ENCODE peak calls at places on chromosomes 6 and 20, in five cellular contexts. A is prostate gland, S is vagina, L is astrocyte, Z is PC-3. N is an unnamed sample. For H3K4me1, the result is how much of the 10 kb centered on the place peaks cover.

GRCh38 chr20:16801919-16802651 is 53.9 kb downstream of the OTOR start:
- DNase-seq in A (peak), S (no peak), L (peak), Z (peak), N (peak)

GRCh38 chr6:7578949-7579348 is 11.0 kb upstream of the SNRNP48 start:
- DNase-seq in A (no peak), S (no peak), L (no peak), Z (no peak), N (no peak)

GRCh38 chr6:45411959-45412358 is 34.2 kb upstream of the SUPT3H start:
- DNase-seq in A (peak), S (no peak), L (no peak), Z (peak), N (no peak)

GRCh38 chr20:22348010-22348409 is 236.4 kb downstream of the FOXA2 start:
- DNase-seq in A (no peak), S (no peak), L (no peak), Z (no peak), N (no peak)

GRCh38 chr20:63102720-63103375 is 96.1 kb upstream of the BHLHE23 start:
- DNase-seq in A (no peak), S (no peak), L (no peak), Z (peak), N (peak)

GRCh38 chr6:163971841-163972838 is 557.6 kb downstream of the QKI start:
- DNase-seq in A (no peak), S (no peak), L (no peak), Z (no peak), N (no peak)

GRCh38 chr20:49380245-49380875 is 102.1 kb downstream of the KCNB1 start:
- DNase-seq in A (no peak), S (no peak), L (no peak), Z (no peak), N (no peak)

GRCh38 chr6:5179917-5180316 is 80.8 kb downstream of the LYRM4 start:
- DNase-seq in A (no peak), S (no peak), L (no peak), Z (peak), N (no peak)

GRCh38 chr6:166903027-166903426 is 53.3 kb downstream of the RNASET2 start:
- DNase-seq in A (no peak), S (peak), L (peak), Z (no peak), N (no peak)

GRCh38 chr6:37048851-37049734 is 43.6 kb downstream of the FGD2 start:
- DNase-seq in A (peak), S (no peak), L (peak), Z (peak), N (no peak)
- H3K27ac ChIP-seq in A (no peak), S (peak), L (peak), Z (no peak), N (no peak)

GRCh38 chr6:157145656-157146285 is 177.5 kb downstream of the TMEM242 start:
- DNase-seq in A (no peak), S (no peak), L (no peak), Z (no peak), N (no peak)

GRCh38 chr6:157150076-157150475 is 173.2 kb downstream of the TMEM242 start:
- DNase-seq in A (no peak), S (no peak), L (peak), Z (peak), N (no peak)

GRCh38 chr6:157151989-157152388 is 171.3 kb downstream of the TMEM242 start:
- DNase-seq in A (no peak), S (no peak), L (peak), Z (peak), N (no peak)

GRCh38 chr6:157151029-157151428 is 172.3 kb downstream of the TMEM242 start:
- DNase-seq in A (no peak), S (no peak), L (peak), Z (no peak), N (no peak)

DNA sequence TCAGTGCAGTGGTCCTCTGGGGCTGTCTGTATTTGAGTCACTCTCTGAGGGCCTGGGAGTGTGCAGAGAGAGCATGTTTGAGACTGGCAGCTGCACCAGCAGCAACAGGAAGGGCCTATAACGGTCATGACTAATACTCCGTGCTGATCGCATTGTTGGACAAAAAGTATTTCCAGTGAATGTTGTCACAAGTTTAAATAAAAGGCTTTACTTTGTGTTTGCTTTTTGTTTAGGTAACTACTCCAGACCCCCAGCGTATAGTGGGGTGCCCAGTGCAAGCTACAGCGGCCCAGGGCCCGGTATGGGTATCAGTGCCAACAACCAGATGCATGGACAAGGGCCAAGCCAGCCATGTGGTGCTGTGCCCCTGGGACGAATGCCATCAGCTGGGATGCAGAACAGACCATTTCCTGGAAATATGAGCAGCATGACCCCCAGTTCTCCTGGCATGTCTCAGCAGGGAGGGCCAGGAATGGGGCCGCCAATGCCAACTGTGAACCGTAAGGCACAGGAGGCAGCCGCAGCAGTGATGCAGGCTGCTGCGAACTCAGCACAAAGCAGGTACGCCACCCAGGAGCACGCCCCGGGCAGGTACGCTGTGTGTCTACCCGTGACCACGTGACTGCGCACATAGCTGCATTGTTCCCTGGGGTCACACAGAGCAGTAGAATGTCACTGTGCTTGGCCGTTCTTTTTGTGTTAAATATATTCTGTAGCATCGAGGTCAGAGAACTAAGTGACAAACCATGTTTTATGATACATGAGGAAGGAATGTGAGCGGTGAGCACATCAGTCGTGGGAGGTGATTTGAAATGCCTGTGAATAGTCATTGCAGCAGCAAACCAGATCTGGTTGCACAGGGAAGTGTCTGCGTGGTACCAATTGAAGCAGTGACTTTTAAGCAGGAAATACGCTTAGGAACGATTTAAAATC is 174.7 kb downstream of the TMEM242 start:
- DNase-seq in A (peak), S (no peak), L (peak), Z (peak), N (no peak)
- H3K4me1 ChIP-seq in A (under half), S (under half), L (half or more), Z (under half), N (under half)

GRCh38 chr20:46378390-46379009 is 27.9 kb downstream of the ELMO2 start:
- DNase-seq in A (peak), S (no peak), L (no peak), Z (no peak), N (peak)
- H3K27ac ChIP-seq in A (peak), S (no peak), L (no peak), Z (no peak), N (no peak)

GRCh38 chr20:1327827-1328679 is 886 bp downstream of the SDCBP2 start:
- DNase-seq in A (no peak), S (peak), L (no peak), Z (no peak), N (peak)
- H3K4me1 ChIP-seq in A (under half), S (half or more), L (under half), Z (half or more), N (under half)

DNA sequence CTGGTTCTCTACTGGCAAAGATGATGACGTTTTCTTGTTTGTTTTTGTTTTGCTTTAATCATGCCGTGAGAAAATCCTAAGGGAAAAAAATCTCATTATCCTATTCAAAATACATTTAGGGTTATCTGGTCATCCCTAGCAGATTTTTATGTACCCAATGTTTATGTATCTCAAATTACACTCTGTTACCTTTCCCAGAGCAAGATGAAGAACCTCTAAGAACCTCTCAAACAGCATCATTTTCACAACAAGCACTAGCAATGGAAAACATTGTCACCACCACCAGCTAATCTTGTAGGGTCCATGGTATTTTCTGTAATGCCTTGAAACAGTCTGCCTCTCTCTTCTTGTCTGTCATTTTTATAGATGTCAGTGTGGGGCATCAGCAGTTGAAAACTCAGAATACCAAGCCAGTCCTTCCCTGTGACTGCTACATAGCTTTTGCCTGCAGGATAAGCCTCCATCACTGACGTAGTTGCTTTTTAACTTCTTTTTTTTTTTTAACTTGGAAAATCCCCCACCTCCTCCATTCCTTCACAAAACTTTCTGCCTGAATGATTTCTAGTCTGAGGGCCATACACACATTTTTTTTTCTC is 2.4 kb upstream of the SNAP25 start:
- DNase-seq in A (no peak), S (no peak), L (peak), Z (no peak), N (no peak)
- H3K27ac ChIP-seq in A (peak), S (no peak), L (peak), Z (no peak), N (no peak)

DNA sequence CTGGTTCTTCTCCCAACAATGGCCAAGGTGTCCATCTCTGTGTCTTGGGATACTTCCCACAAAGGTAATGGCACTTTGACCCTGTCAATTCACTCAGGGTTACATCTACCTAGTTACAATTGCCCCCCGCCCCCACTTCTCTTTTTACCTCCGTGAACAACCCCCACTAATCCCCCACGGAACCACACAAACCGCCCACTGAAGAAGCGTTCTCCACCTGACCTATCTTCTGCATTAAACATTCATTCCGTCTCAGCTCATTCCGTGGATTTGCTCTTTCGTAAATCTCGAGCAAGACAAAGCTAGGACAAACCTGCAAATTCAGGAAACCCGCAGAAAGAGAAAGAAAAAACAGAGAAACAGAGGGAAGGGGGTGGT is 696 bp downstream of the TMEM30A start:
- DNase-seq in A (no peak), S (no peak), L (no peak), Z (no peak), N (peak)
- H3K4me1 ChIP-seq in A (under half), S (half or more), L (under half), Z (under half), N (under half)

GRCh38 chr6:144895313-144895712 is 610.2 kb downstream of the UTRN start:
- DNase-seq in A (no peak), S (no peak), L (no peak), Z (no peak), N (no peak)
- H3K27ac ChIP-seq in A (no peak), S (no peak), L (no peak), Z (peak), N (no peak)

N was measured in small intestine.